ENCODE peak calls at places on chromosomes 7 and 10, in nine cellular contexts. One of them, this sample, is unnamed.

GRCh38 chr10:96889415-96890171 is 57.5 kb downstream of the LCOR start:
- DNase-seq in ovary: no peak
- DNase-seq in stimulated activated CD8-positive, alpha-beta memory T cell treated with anti-CD3 and anti-CD28 coated beads, Interleukin-15, amount 100 ng/mL, for 24 hours: no peak
- DNase-seq in HFFc6: no peak
- DNase-seq in KBM-7: no peak
- DNase-seq in mesendoderm: no peak
- DNase-seq in ACHN: no peak
- DNase-seq in AG04450: no peak
- DNase-seq in iris pigment epithelial cell: no peak
- DNase-seq in this sample: no peak

GRCh38 chr7:39749177-39749576 is 125.8 kb downstream of the RALA start:
- DNase-seq in ovary: no peak
- DNase-seq in stimulated activated CD8-positive, alpha-beta memory T cell treated with anti-CD3 and anti-CD28 coated beads, Interleukin-15, amount 100 ng/mL, for 24 hours: no peak
- DNase-seq in HFFc6: peak
- DNase-seq in KBM-7: no peak
- DNase-seq in mesendoderm: no peak
- DNase-seq in ACHN: no peak
- DNase-seq in AG04450: no peak
- DNase-seq in iris pigment epithelial cell: peak
- DNase-seq in this sample: peak

GRCh38 chr10:27568196-27569175 is 64.4 kb downstream of the RAB18 start:
- DNase-seq in ovary: no peak
- DNase-seq in stimulated activated CD8-positive, alpha-beta memory T cell treated with anti-CD3 and anti-CD28 coated beads, Interleukin-15, amount 100 ng/mL, for 24 hours: no peak
- DNase-seq in HFFc6: no peak
- DNase-seq in KBM-7: no peak
- DNase-seq in mesendoderm: no peak
- DNase-seq in ACHN: no peak
- DNase-seq in AG04450: no peak
- DNase-seq in iris pigment epithelial cell: no peak
- DNase-seq in this sample: peak

GRCh38 chr7:115208710-115209540 is 287.0 kb downstream of the MDFIC start:
- DNase-seq in ovary: no peak
- DNase-seq in stimulated activated CD8-positive, alpha-beta memory T cell treated with anti-CD3 and anti-CD28 coated beads, Interleukin-15, amount 100 ng/mL, for 24 hours: no peak
- DNase-seq in HFFc6: no peak
- DNase-seq in KBM-7: peak
- DNase-seq in mesendoderm: peak
- DNase-seq in ACHN: no peak
- DNase-seq in AG04450: no peak
- DNase-seq in iris pigment epithelial cell: no peak
- DNase-seq in this sample: no peak

GRCh38 chr7:81260152-81260551 is 341.3 kb upstream of the SEMA3C start:
- DNase-seq in ovary: no peak
- DNase-seq in stimulated activated CD8-positive, alpha-beta memory T cell treated with anti-CD3 and anti-CD28 coated beads, Interleukin-15, amount 100 ng/mL, for 24 hours: no peak
- DNase-seq in HFFc6: no peak
- DNase-seq in KBM-7: no peak
- DNase-seq in mesendoderm: no peak
- DNase-seq in ACHN: peak
- DNase-seq in AG04450: no peak
- DNase-seq in iris pigment epithelial cell: no peak
- DNase-seq in this sample: peak

GRCh38 chr10:12062754-12063482 is 5.8 kb upstream of the DHTKD1 start:
- DNase-seq in ovary: no peak
- DNase-seq in stimulated activated CD8-positive, alpha-beta memory T cell treated with anti-CD3 and anti-CD28 coated beads, Interleukin-15, amount 100 ng/mL, for 24 hours: no peak
- DNase-seq in HFFc6: no peak
- DNase-seq in KBM-7: no peak
- DNase-seq in mesendoderm: no peak
- DNase-seq in ACHN: no peak
- DNase-seq in AG04450: no peak
- DNase-seq in iris pigment epithelial cell: no peak
- DNase-seq in this sample: no peak

GRCh38 chr10:103542764-103543616 is 49.5 kb downstream of the NEURL1 start:
- DNase-seq in ovary: peak
- DNase-seq in stimulated activated CD8-positive, alpha-beta memory T cell treated with anti-CD3 and anti-CD28 coated beads, Interleukin-15, amount 100 ng/mL, for 24 hours: no peak
- DNase-seq in HFFc6: peak
- DNase-seq in KBM-7: peak
- DNase-seq in mesendoderm: peak
- DNase-seq in ACHN: peak
- DNase-seq in AG04450: no peak
- DNase-seq in iris pigment epithelial cell: peak
- DNase-seq in this sample: peak

GRCh38 chr10:132382231-132382922 is 14.6 kb upstream of the PWWP2B start:
- DNase-seq in ovary: no peak
- DNase-seq in stimulated activated CD8-positive, alpha-beta memory T cell treated with anti-CD3 and anti-CD28 coated beads, Interleukin-15, amount 100 ng/mL, for 24 hours: no peak
- DNase-seq in HFFc6: peak
- DNase-seq in KBM-7: no peak
- DNase-seq in mesendoderm: no peak
- DNase-seq in ACHN: no peak
- DNase-seq in AG04450: no peak
- DNase-seq in iris pigment epithelial cell: no peak
- DNase-seq in this sample: peak

GRCh38 chr10:5540886-5541285 is 16.1 kb downstream of the CALML3 start:
- DNase-seq in ovary: no peak
- DNase-seq in stimulated activated CD8-positive, alpha-beta memory T cell treated with anti-CD3 and anti-CD28 coated beads, Interleukin-15, amount 100 ng/mL, for 24 hours: no peak
- DNase-seq in HFFc6: no peak
- DNase-seq in KBM-7: no peak
- DNase-seq in mesendoderm: no peak
- DNase-seq in ACHN: no peak
- DNase-seq in AG04450: no peak
- DNase-seq in iris pigment epithelial cell: no peak
- DNase-seq in this sample: no peak

GRCh38 chr10:3527144-3527543 is 257.9 kb downstream of the KLF6 start:
- DNase-seq in ovary: no peak
- DNase-seq in stimulated activated CD8-positive, alpha-beta memory T cell treated with anti-CD3 and anti-CD28 coated beads, Interleukin-15, amount 100 ng/mL, for 24 hours: no peak
- DNase-seq in HFFc6: peak
- DNase-seq in KBM-7: no peak
- DNase-seq in mesendoderm: no peak
- DNase-seq in ACHN: no peak
- DNase-seq in AG04450: no peak
- DNase-seq in iris pigment epithelial cell: peak
- DNase-seq in this sample: peak

GRCh38 chr10:73554729-73555128 is 36.4 kb downstream of the USP54 start:
- DNase-seq in ovary: no peak
- DNase-seq in stimulated activated CD8-positive, alpha-beta memory T cell treated with anti-CD3 and anti-CD28 coated beads, Interleukin-15, amount 100 ng/mL, for 24 hours: no peak
- DNase-seq in HFFc6: no peak
- DNase-seq in KBM-7: no peak
- DNase-seq in mesendoderm: no peak
- DNase-seq in ACHN: no peak
- DNase-seq in AG04450: no peak
- DNase-seq in iris pigment epithelial cell: no peak
- DNase-seq in this sample: no peak

GRCh38 chr7:57403601-57404342 is 46.2 kb upstream of the ZNF716 start:
- DNase-seq in ovary: peak
- DNase-seq in stimulated activated CD8-positive, alpha-beta memory T cell treated with anti-CD3 and anti-CD28 coated beads, Interleukin-15, amount 100 ng/mL, for 24 hours: no peak
- DNase-seq in HFFc6: no peak
- DNase-seq in KBM-7: no peak
- DNase-seq in mesendoderm: no peak
- DNase-seq in ACHN: no peak
- DNase-seq in AG04450: no peak
- DNase-seq in iris pigment epithelial cell: no peak
- DNase-seq in this sample: peak

GRCh38 chr10:48765039-48765438 is 80.4 kb downstream of the WDFY4 start:
- DNase-seq in ovary: no peak
- DNase-seq in stimulated activated CD8-positive, alpha-beta memory T cell treated with anti-CD3 and anti-CD28 coated beads, Interleukin-15, amount 100 ng/mL, for 24 hours: no peak
- DNase-seq in HFFc6: no peak
- DNase-seq in KBM-7: no peak
- DNase-seq in mesendoderm: no peak
- DNase-seq in ACHN: no peak
- DNase-seq in AG04450: no peak
- DNase-seq in iris pigment epithelial cell: no peak
- DNase-seq in this sample: no peak

GRCh38 chr10:104122273-104123107 is 519 bp downstream of the SFR1 start:
- DNase-seq in ovary: no peak
- DNase-seq in stimulated activated CD8-positive, alpha-beta memory T cell treated with anti-CD3 and anti-CD28 coated beads, Interleukin-15, amount 100 ng/mL, for 24 hours: no peak
- DNase-seq in HFFc6: no peak
- DNase-seq in KBM-7: no peak
- DNase-seq in mesendoderm: no peak
- DNase-seq in ACHN: peak
- DNase-seq in AG04450: no peak
- DNase-seq in iris pigment epithelial cell: no peak
- DNase-seq in this sample: no peak

GRCh38 chr7:47950714-47951113 is 2.4 kb upstream of the PKD1L1 start:
- DNase-seq in ovary: no peak
- DNase-seq in stimulated activated CD8-positive, alpha-beta memory T cell treated with anti-CD3 and anti-CD28 coated beads, Interleukin-15, amount 100 ng/mL, for 24 hours: no peak
- DNase-seq in HFFc6: no peak
- DNase-seq in KBM-7: no peak
- DNase-seq in mesendoderm: peak
- DNase-seq in ACHN: no peak
- DNase-seq in AG04450: no peak
- DNase-seq in iris pigment epithelial cell: no peak
- DNase-seq in this sample: no peak

This sample was measured in fibroblast of mammary gland.